ENCODE peak calls at places on chromosomes 3 and 15, in five cellular contexts. One of them, this sample, is unnamed.

GRCh38 chr3:101722394-101723173 is 1.8 kb upstream of the CEP97 start:
- DNase-seq in PC-3: no peak
- DNase-seq in breast epithelium: no peak
- DNase-seq in testis: no peak
- DNase-seq in psoas muscle: no peak
- DNase-seq in this sample: no peak

GRCh38 chr15:46450810-46451182 is 816.0 kb downstream of the SQOR start:
- DNase-seq in PC-3: no peak
- DNase-seq in breast epithelium: no peak
- DNase-seq in testis: no peak
- DNase-seq in psoas muscle: no peak
- DNase-seq in this sample: no peak

GRCh38 chr15:100101389-100102089 is 240.2 kb downstream of the ADAMTS17 start:
- DNase-seq in psoas muscle: peak; percentile 39
- DNase-seq in breast epithelium: no peak
- DNase-seq in PC-3: no peak
- DNase-seq in testis: peak; percentile 47
- DNase-seq in this sample: no peak

GRCh38 chr3:107796786-107797185 is 274.0 kb downstream of the BBX start:
- DNase-seq in psoas muscle: no peak
- DNase-seq in PC-3: no peak
- DNase-seq in breast epithelium: no peak
- DNase-seq in testis: no peak
- DNase-seq in this sample: peak; percentile 42

GRCh38 chr15:51093865-51094605 is 671 bp downstream of the TNFAIP8L3 start:
- DNase-seq in testis: peak; percentile 50
- DNase-seq in PC-3: no peak
- DNase-seq in psoas muscle: peak; percentile 56
- DNase-seq in breast epithelium: no peak
- DNase-seq in this sample: no peak

GRCh38 chr3:4853749-4854140 is 125.5 kb upstream of the BHLHE40 start:
- DNase-seq in breast epithelium: no peak
- DNase-seq in testis: no peak
- DNase-seq in psoas muscle: no peak
- DNase-seq in PC-3: no peak
- DNase-seq in this sample: no peak

GRCh38 chr3:129317876-129318275 is 39.2 kb downstream of the HMCES start:
- DNase-seq in psoas muscle: no peak
- DNase-seq in PC-3: no peak
- DNase-seq in breast epithelium: no peak
- DNase-seq in testis: no peak
- DNase-seq in this sample: no peak

GRCh38 chr3:51712963-51713362 is 6.1 kb downstream of the GRM2 start:
- DNase-seq in PC-3: no peak
- DNase-seq in breast epithelium: no peak
- DNase-seq in testis: no peak
- DNase-seq in psoas muscle: no peak
- DNase-seq in this sample: no peak

GRCh38 chr3:96813134-96813819 is 1.1 kb upstream of the EPHA6 start:
- DNase-seq in breast epithelium: peak; percentile 72
- DNase-seq in PC-3: peak; percentile 87
- DNase-seq in testis: peak; percentile 72
- DNase-seq in psoas muscle: peak; percentile 52
- DNase-seq in this sample: peak; percentile 10

GRCh38 chr15:39157902-39158301 is 423.0 kb upstream of the THBS1 start:
- DNase-seq in testis: no peak
- DNase-seq in PC-3: no peak
- DNase-seq in breast epithelium: no peak
- DNase-seq in psoas muscle: no peak
- DNase-seq in this sample: no peak

GRCh38 chr15:45285413-45285812 is 33.4 kb downstream of the SLC28A2 start:
- DNase-seq in testis: no peak
- DNase-seq in psoas muscle: no peak
- DNase-seq in breast epithelium: no peak
- DNase-seq in PC-3: peak; percentile 63
- DNase-seq in this sample: no peak

GRCh38 chr15:34726407-34727100 is 28.2 kb downstream of the GJD2 start:
- DNase-seq in testis: no peak
- DNase-seq in psoas muscle: no peak
- DNase-seq in breast epithelium: no peak
- DNase-seq in PC-3: no peak
- DNase-seq in this sample: no peak

GRCh38 chr15:40493089-40493840 is 22.5 kb downstream of the CHST14 start:
- DNase-seq in PC-3: peak; percentile 45
- DNase-seq in psoas muscle: no peak
- DNase-seq in testis: no peak
- DNase-seq in breast epithelium: no peak
- DNase-seq in this sample: no peak

GRCh38 chr15:59371458-59372351 is 966 bp downstream of the MYO1E start:
- DNase-seq in testis: peak; percentile 28
- DNase-seq in PC-3: peak; percentile 56
- DNase-seq in psoas muscle: peak; percentile 37
- DNase-seq in breast epithelium: no peak
- DNase-seq in this sample: no peak

GRCh38 chr3:127226451-127226850 is 33.5 kb downstream of the PRR23E start:
- DNase-seq in breast epithelium: no peak
- DNase-seq in PC-3: peak; percentile 15
- DNase-seq in psoas muscle: no peak
- DNase-seq in testis: no peak
- DNase-seq in this sample: no peak

GRCh38 chr3:105827959-105828358 is 40.9 kb downstream of the CBLB start:
- DNase-seq in PC-3: peak; percentile 84
- DNase-seq in breast epithelium: no peak
- DNase-seq in psoas muscle: no peak
- DNase-seq in testis: no peak
- DNase-seq in this sample: peak; percentile 56

GRCh38 chr15:35450492-35450891 is 95.5 kb downstream of the DPH6 start:
- DNase-seq in breast epithelium: no peak
- DNase-seq in testis: no peak
- DNase-seq in psoas muscle: no peak
- DNase-seq in PC-3: peak; percentile 29
- DNase-seq in this sample: no peak

GRCh38 chr15:67068724-67069400 is 3.5 kb downstream of the SMAD3 start:
- DNase-seq in PC-3: no peak
- DNase-seq in breast epithelium: no peak
- DNase-seq in testis: no peak
- DNase-seq in psoas muscle: no peak
- DNase-seq in this sample: no peak

GRCh38 chr3:49124991-49125670 is 4.5 kb upstream of the USP19 start:
- DNase-seq in psoas muscle: no peak
- DNase-seq in breast epithelium: no peak
- DNase-seq in PC-3: peak; percentile 16
- DNase-seq in testis: no peak
- DNase-seq in this sample: no peak

GRCh38 chr3:45677045-45677436 is 12.2 kb upstream of the SACM1L start:
- DNase-seq in PC-3: peak; percentile 85
- DNase-seq in psoas muscle: peak; percentile 27
- DNase-seq in breast epithelium: no peak
- DNase-seq in testis: no peak
- DNase-seq in this sample: peak; percentile 67

GRCh38 chr3:34942256-34942655 is 697.1 kb upstream of the ARPP21 start:
- DNase-seq in psoas muscle: no peak
- DNase-seq in PC-3: no peak
- DNase-seq in testis: no peak
- DNase-seq in breast epithelium: no peak
- DNase-seq in this sample: no peak

GRCh38 chr3:34948431-34948971 is 690.8 kb upstream of the ARPP21 start:
- DNase-seq in PC-3: no peak
- DNase-seq in psoas muscle: no peak
- DNase-seq in testis: no peak
- DNase-seq in breast epithelium: no peak
- DNase-seq in this sample: no peak

DNA sequence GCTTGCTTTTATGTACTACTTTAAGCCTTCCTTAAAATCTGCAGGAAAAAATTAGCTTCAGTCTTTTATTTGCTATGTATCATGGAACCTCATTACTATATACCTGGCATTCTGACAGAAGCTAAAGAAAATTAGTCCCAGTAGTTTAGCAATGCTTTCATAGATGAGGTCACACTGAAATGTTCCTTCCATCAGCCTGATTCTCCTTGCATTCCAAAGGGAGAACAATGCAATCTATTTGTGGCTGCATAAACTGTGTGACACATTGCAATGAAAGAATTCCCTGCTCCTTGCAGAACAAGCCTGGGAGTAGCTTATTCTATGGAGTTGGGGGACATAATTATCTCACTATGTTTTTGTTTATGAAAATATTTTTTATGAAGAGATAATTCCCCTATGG is 691.5 kb upstream of the ARPP21 start:
- DNase-seq in breast epithelium: no peak
- DNase-seq in PC-3: no peak
- DNase-seq in testis: no peak
- DNase-seq in psoas muscle: no peak
- DNase-seq in this sample: peak; percentile 74
- H3K4me3 ChIP-seq in breast epithelium: no peak overlapping the region
- H3K4me3 ChIP-seq in PC-3: no peak overlapping the region
- H3K4me3 ChIP-seq in testis: no peak overlapping the region
- H3K4me3 ChIP-seq in psoas muscle: no peak overlapping the region
- H3K4me3 ChIP-seq in this sample: no peak overlapping the region

DNA sequence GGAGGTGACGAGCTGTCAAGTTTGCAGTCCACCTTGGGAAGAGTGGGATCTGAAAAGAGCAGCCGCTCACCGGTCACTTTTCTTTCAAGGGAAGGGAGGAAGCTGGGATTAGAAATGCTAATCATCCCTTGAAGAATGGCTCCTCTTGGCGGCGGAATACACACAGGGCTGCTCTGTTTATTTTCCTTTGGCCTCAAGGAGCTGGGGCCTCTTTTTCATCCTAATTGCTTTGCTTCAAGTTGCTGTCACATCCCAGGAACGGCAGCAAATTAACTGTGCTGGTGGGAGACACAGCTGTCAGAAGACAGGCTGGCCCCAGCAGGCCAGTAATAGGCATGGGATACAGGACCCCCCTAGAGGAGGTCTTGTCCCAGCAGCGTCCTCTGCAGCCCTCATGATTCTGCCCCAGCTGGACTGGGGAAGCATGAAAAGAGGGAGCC is 6.7 kb downstream of the KBTBD13 start:
- DNase-seq in breast epithelium: no peak
- DNase-seq in PC-3: no peak
- DNase-seq in psoas muscle: no peak
- DNase-seq in testis: peak; percentile 61
- DNase-seq in this sample: no peak
- TF ChIP-seq CTCF in breast epithelium: no peak
- TF ChIP-seq CTCF in PC-3: no peak
- TF ChIP-seq CTCF in psoas muscle: peak; percentile 28
- TF ChIP-seq CTCF in testis: no peak
- TF ChIP-seq CTCF in this sample: peak; percentile 47

GRCh38 chr3:12931273-12931905 is 90.0 kb upstream of the RPL32 start:
- DNase-seq in psoas muscle: peak; percentile 41
- DNase-seq in PC-3: no peak
- DNase-seq in breast epithelium: no peak
- DNase-seq in testis: no peak
- DNase-seq in this sample: no peak
- H3K36me3 ChIP-seq in psoas muscle: no peaks in the 10 kb centered on the region
- H3K36me3 ChIP-seq in PC-3: no peaks in the 10 kb centered on the region
- H3K36me3 ChIP-seq in breast epithelium: no peaks in the 10 kb centered on the region
- H3K36me3 ChIP-seq in testis: no peaks in the 10 kb centered on the region
- H3K36me3 ChIP-seq in this sample: peaks cover 2% of the 10 kb centered on the region

GRCh38 chr3:171257251-171258179 is 202.7 kb downstream of the TNIK start:
- DNase-seq in testis: no peak
- DNase-seq in breast epithelium: no peak
- DNase-seq in psoas muscle: no peak
- DNase-seq in PC-3: peak; percentile 25
- DNase-seq in this sample: no peak
- H3K4me3 ChIP-seq in testis: no peak overlapping the region
- H3K4me3 ChIP-seq in breast epithelium: no peak overlapping the region
- H3K4me3 ChIP-seq in psoas muscle: no peak overlapping the region
- H3K4me3 ChIP-seq in PC-3: no peak overlapping the region
- H3K4me3 ChIP-seq in this sample: no peak overlapping the region

GRCh38 chr3:153970735-153971347 is 150.3 kb upstream of the ARHGEF26 start:
- DNase-seq in testis: no peak
- DNase-seq in psoas muscle: no peak
- DNase-seq in breast epithelium: no peak
- DNase-seq in PC-3: peak; percentile 62
- DNase-seq in this sample: no peak
- TF ChIP-seq CTCF in testis: no peak
- TF ChIP-seq CTCF in psoas muscle: no peak
- TF ChIP-seq CTCF in breast epithelium: no peak
- TF ChIP-seq CTCF in PC-3: peak; percentile 82
- TF ChIP-seq CTCF in this sample: peak; percentile 66

GRCh38 chr3:13114811-13115615 is 41.8 kb upstream of the IQSEC1 start:
- DNase-seq in PC-3: no peak
- DNase-seq in breast epithelium: no peak
- DNase-seq in testis: peak; percentile 30
- DNase-seq in psoas muscle: no peak
- DNase-seq in this sample: no peak
- H3K36me3 ChIP-seq in PC-3: no peaks in the 10 kb centered on the region
- H3K36me3 ChIP-seq in breast epithelium: no peaks in the 10 kb centered on the region
- H3K36me3 ChIP-seq in testis: no peaks in the 10 kb centered on the region
- H3K36me3 ChIP-seq in psoas muscle: no peaks in the 10 kb centered on the region
- H3K36me3 ChIP-seq in this sample: no peaks in the 10 kb centered on the region

This sample was measured in kidney epithelial cell.